ENCODE peak calls at places on chromosome 10, in four cellular contexts. One of them, this sample, is unnamed.

GRCh38 chr10:80414126-80414898 is 6.0 kb downstream of the PRXL2A start:
- DNase-seq in NCI-H1092: peak
- DNase-seq in activated T-helper 1 cell treated with anti-CD3 and anti-CD28 coated beads, Interleukin-12 subunit alpha, Interleukin-12 subunit beta, Interleukin-2, Interleukin-4 antibody, amounts not matched to agents 30 ng/mL and 10 ng/mL and 1 ng/mL, durations not matched to agents 14 hours and 24 hours and 36 hours: no peak
- DNase-seq in iris pigment epithelial cell: no peak
- DNase-seq in this sample: no peak

GRCh38 chr10:29681700-29682444 is 47.1 kb upstream of the SVIL start:
- DNase-seq in NCI-H1092: no peak
- DNase-seq in activated T-helper 1 cell treated with anti-CD3 and anti-CD28 coated beads, Interleukin-12 subunit alpha, Interleukin-12 subunit beta, Interleukin-2, Interleukin-4 antibody, amounts not matched to agents 30 ng/mL and 10 ng/mL and 1 ng/mL, durations not matched to agents 14 hours and 24 hours and 36 hours: peak
- DNase-seq in iris pigment epithelial cell: no peak
- DNase-seq in this sample: peak

GRCh38 chr10:97333351-97333600 is 1.3 kb downstream of the FRAT2 start:
- DNase-seq in NCI-H1092: no peak
- DNase-seq in activated T-helper 1 cell treated with anti-CD3 and anti-CD28 coated beads, Interleukin-12 subunit alpha, Interleukin-12 subunit beta, Interleukin-2, Interleukin-4 antibody, amounts not matched to agents 30 ng/mL and 10 ng/mL and 1 ng/mL, durations not matched to agents 14 hours and 24 hours and 36 hours: no peak
- DNase-seq in iris pigment epithelial cell: no peak
- DNase-seq in this sample: no peak

GRCh38 chr10:14671383-14671782 is 103.3 kb downstream of the FAM107B start:
- DNase-seq in NCI-H1092: no peak
- DNase-seq in activated T-helper 1 cell treated with anti-CD3 and anti-CD28 coated beads, Interleukin-12 subunit alpha, Interleukin-12 subunit beta, Interleukin-2, Interleukin-4 antibody, amounts not matched to agents 30 ng/mL and 10 ng/mL and 1 ng/mL, durations not matched to agents 14 hours and 24 hours and 36 hours: no peak
- DNase-seq in iris pigment epithelial cell: no peak
- DNase-seq in this sample: no peak

GRCh38 chr10:32149257-32149955 is 93.2 kb upstream of the KIF5B start:
- DNase-seq in NCI-H1092: no peak
- DNase-seq in activated T-helper 1 cell treated with anti-CD3 and anti-CD28 coated beads, Interleukin-12 subunit alpha, Interleukin-12 subunit beta, Interleukin-2, Interleukin-4 antibody, amounts not matched to agents 30 ng/mL and 10 ng/mL and 1 ng/mL, durations not matched to agents 14 hours and 24 hours and 36 hours: peak
- DNase-seq in iris pigment epithelial cell: peak
- DNase-seq in this sample: peak

GRCh38 chr10:69757553-69758309 is 44.0 kb upstream of the COL13A1 start:
- DNase-seq in NCI-H1092: no peak
- DNase-seq in activated T-helper 1 cell treated with anti-CD3 and anti-CD28 coated beads, Interleukin-12 subunit alpha, Interleukin-12 subunit beta, Interleukin-2, Interleukin-4 antibody, amounts not matched to agents 30 ng/mL and 10 ng/mL and 1 ng/mL, durations not matched to agents 14 hours and 24 hours and 36 hours: no peak
- DNase-seq in iris pigment epithelial cell: peak
- DNase-seq in this sample: no peak

GRCh38 chr10:96509017-96509641 is 4.6 kb downstream of the TLL2 start:
- DNase-seq in NCI-H1092: no peak
- DNase-seq in activated T-helper 1 cell treated with anti-CD3 and anti-CD28 coated beads, Interleukin-12 subunit alpha, Interleukin-12 subunit beta, Interleukin-2, Interleukin-4 antibody, amounts not matched to agents 30 ng/mL and 10 ng/mL and 1 ng/mL, durations not matched to agents 14 hours and 24 hours and 36 hours: no peak
- DNase-seq in iris pigment epithelial cell: peak
- DNase-seq in this sample: no peak

GRCh38 chr10:99235469-99235871 is at the start of gene HPSE2:
- DNase-seq in NCI-H1092: no peak
- DNase-seq in activated T-helper 1 cell treated with anti-CD3 and anti-CD28 coated beads, Interleukin-12 subunit alpha, Interleukin-12 subunit beta, Interleukin-2, Interleukin-4 antibody, amounts not matched to agents 30 ng/mL and 10 ng/mL and 1 ng/mL, durations not matched to agents 14 hours and 24 hours and 36 hours: no peak
- DNase-seq in iris pigment epithelial cell: no peak
- DNase-seq in this sample: no peak